ENCODE peak calls at places on chromosome 13, in eight cellular contexts. One of them, this sample, is unnamed. For H3K36me3, the result is how much of the 10 kb centered on the place peaks cover.

GRCh38 chr13:104641309-104641708 is 1575.1 kb upstream of the SLC10A2 start:
- DNase-seq in small intestine: peak
- DNase-seq in adrenal gland: peak
- DNase-seq in mammary epithelial cell: no peak
- DNase-seq in left lung: no peak
- DNase-seq in CD4-positive, alpha-beta memory T cell: no peak
- DNase-seq in body of pancreas: no peak
- DNase-seq in transverse colon: no peak
- DNase-seq in this sample: no peak

GRCh38 chr13:95676100-95676774 is 702 bp upstream of the DNAJC3 start:
- DNase-seq in adrenal gland: peak
- DNase-seq in body of pancreas: peak
- DNase-seq in transverse colon: peak
- DNase-seq in CD4-positive, alpha-beta memory T cell: peak
- DNase-seq in small intestine: peak
- DNase-seq in mammary epithelial cell: peak
- DNase-seq in left lung: peak
- DNase-seq in this sample: no peak

GRCh38 chr13:114264886-114265611 is 16.4 kb upstream of the UPF3A start:
- DNase-seq in small intestine: no peak
- DNase-seq in left lung: no peak
- DNase-seq in CD4-positive, alpha-beta memory T cell: no peak
- DNase-seq in adrenal gland: no peak
- DNase-seq in mammary epithelial cell: peak
- DNase-seq in body of pancreas: no peak
- DNase-seq in transverse colon: no peak
- DNase-seq in this sample: no peak

GRCh38 chr13:109694972-109695371 is 91.4 kb downstream of the IRS2 start:
- DNase-seq in CD4-positive, alpha-beta memory T cell: no peak
- DNase-seq in left lung: no peak
- DNase-seq in transverse colon: no peak
- DNase-seq in adrenal gland: no peak
- DNase-seq in small intestine: no peak
- DNase-seq in body of pancreas: no peak
- DNase-seq in mammary epithelial cell: no peak
- DNase-seq in this sample: no peak

GRCh38 chr13:19586904-19587634 is 25.7 kb upstream of the TPTE2 start:
- DNase-seq in small intestine: peak
- DNase-seq in transverse colon: peak
- DNase-seq in body of pancreas: no peak
- DNase-seq in adrenal gland: peak
- DNase-seq in CD4-positive, alpha-beta memory T cell: peak
- DNase-seq in mammary epithelial cell: no peak
- DNase-seq in left lung: peak
- DNase-seq in this sample: peak

GRCh38 chr13:79853258-79853657 is 372.3 kb downstream of the NDFIP2 start:
- DNase-seq in adrenal gland: no peak
- DNase-seq in small intestine: no peak
- DNase-seq in mammary epithelial cell: no peak
- DNase-seq in left lung: no peak
- DNase-seq in transverse colon: no peak
- DNase-seq in CD4-positive, alpha-beta memory T cell: no peak
- DNase-seq in body of pancreas: no peak
- DNase-seq in this sample: no peak

GRCh38 chr13:75329723-75330122 is 152.2 kb downstream of the TBC1D4 start:
- DNase-seq in small intestine: peak
- DNase-seq in adrenal gland: no peak
- DNase-seq in mammary epithelial cell: peak
- DNase-seq in CD4-positive, alpha-beta memory T cell: no peak
- DNase-seq in transverse colon: no peak
- DNase-seq in body of pancreas: no peak
- DNase-seq in left lung: no peak
- DNase-seq in this sample: no peak

GRCh38 chr13:26971990-26972888 is 199.4 kb downstream of the USP12 start:
- DNase-seq in mammary epithelial cell: peak
- DNase-seq in CD4-positive, alpha-beta memory T cell: peak
- DNase-seq in adrenal gland: no peak
- DNase-seq in body of pancreas: peak
- DNase-seq in left lung: no peak
- DNase-seq in transverse colon: peak
- DNase-seq in small intestine: peak
- DNase-seq in this sample: no peak

GRCh38 chr13:92807343-92807742 is 419.3 kb upstream of the GPC6 start:
- DNase-seq in mammary epithelial cell: no peak
- DNase-seq in left lung: no peak
- DNase-seq in small intestine: no peak
- DNase-seq in CD4-positive, alpha-beta memory T cell: no peak
- DNase-seq in transverse colon: no peak
- DNase-seq in body of pancreas: no peak
- DNase-seq in adrenal gland: no peak
- DNase-seq in this sample: no peak

GRCh38 chr13:25963681-25964080 is 88.1 kb downstream of the SHISA2 start:
- DNase-seq in body of pancreas: no peak
- DNase-seq in CD4-positive, alpha-beta memory T cell: no peak
- DNase-seq in mammary epithelial cell: peak
- DNase-seq in transverse colon: no peak
- DNase-seq in left lung: no peak
- DNase-seq in adrenal gland: no peak
- DNase-seq in small intestine: no peak
- DNase-seq in this sample: no peak

GRCh38 chr13:43023244-43023931 is at the start of gene DNAJC15:
- DNase-seq in left lung: peak
- DNase-seq in adrenal gland: peak
- DNase-seq in transverse colon: peak
- DNase-seq in CD4-positive, alpha-beta memory T cell: peak
- DNase-seq in small intestine: peak
- DNase-seq in body of pancreas: peak
- DNase-seq in mammary epithelial cell: no peak
- DNase-seq in this sample: peak
- H3K27ac ChIP-seq in left lung: peak
- H3K27ac ChIP-seq in adrenal gland: peak
- H3K27ac ChIP-seq in transverse colon: peak
- H3K27ac ChIP-seq in CD4-positive, alpha-beta memory T cell: peak
- H3K27ac ChIP-seq in small intestine: peak
- H3K27ac ChIP-seq in body of pancreas: peak
- H3K27ac ChIP-seq in mammary epithelial cell: peak
- H3K27ac ChIP-seq in this sample: peak

GRCh38 chr13:98827449-98827848 is 75.0 kb upstream of the SLC15A1 start:
- DNase-seq in transverse colon: no peak
- DNase-seq in body of pancreas: no peak
- DNase-seq in mammary epithelial cell: no peak
- DNase-seq in CD4-positive, alpha-beta memory T cell: no peak
- DNase-seq in adrenal gland: no peak
- DNase-seq in left lung: no peak
- DNase-seq in small intestine: no peak
- DNase-seq in this sample: no peak

GRCh38 chr13:98823442-98823841 is 71.0 kb upstream of the SLC15A1 start:
- DNase-seq in small intestine: no peak
- DNase-seq in transverse colon: no peak
- DNase-seq in left lung: no peak
- DNase-seq in adrenal gland: no peak
- DNase-seq in CD4-positive, alpha-beta memory T cell: no peak
- DNase-seq in mammary epithelial cell: no peak
- DNase-seq in body of pancreas: no peak
- DNase-seq in this sample: no peak

GRCh38 chr13:98824376-98825160 is 72.1 kb upstream of the SLC15A1 start:
- DNase-seq in small intestine: no peak
- DNase-seq in body of pancreas: no peak
- DNase-seq in adrenal gland: no peak
- DNase-seq in left lung: no peak
- DNase-seq in mammary epithelial cell: peak
- DNase-seq in CD4-positive, alpha-beta memory T cell: no peak
- DNase-seq in transverse colon: no peak
- DNase-seq in this sample: no peak

GRCh38 chr13:98826156-98826555 is 73.7 kb upstream of the SLC15A1 start:
- DNase-seq in mammary epithelial cell: no peak
- DNase-seq in left lung: no peak
- DNase-seq in adrenal gland: no peak
- DNase-seq in small intestine: no peak
- DNase-seq in CD4-positive, alpha-beta memory T cell: no peak
- DNase-seq in transverse colon: no peak
- DNase-seq in body of pancreas: no peak
- DNase-seq in this sample: no peak

DNA sequence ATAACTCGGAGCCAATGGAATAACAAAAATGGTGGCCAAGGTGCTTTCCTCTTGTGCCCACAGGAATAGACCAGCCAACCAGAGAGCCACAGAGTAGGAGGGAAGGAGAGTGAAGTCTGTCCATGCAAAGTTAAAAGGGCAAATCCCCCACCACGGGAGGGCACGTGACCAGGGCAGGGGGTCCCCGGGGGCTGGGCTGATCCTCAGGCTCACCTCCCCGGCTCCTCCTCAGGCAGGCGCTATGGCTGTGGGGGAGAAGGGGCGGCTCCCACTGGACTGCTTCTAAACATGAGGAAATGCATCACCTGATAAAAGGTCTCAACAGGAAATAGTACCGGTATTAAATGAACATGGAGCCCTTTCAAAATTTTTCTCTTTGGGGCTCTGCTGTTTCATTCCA is 73.2 kb upstream of the SLC15A1 start:
- DNase-seq in body of pancreas: no peak
- DNase-seq in adrenal gland: no peak
- DNase-seq in CD4-positive, alpha-beta memory T cell: no peak
- DNase-seq in transverse colon: no peak
- DNase-seq in small intestine: no peak
- DNase-seq in mammary epithelial cell: no peak
- DNase-seq in left lung: no peak
- DNase-seq in this sample: no peak
- H3K4me3 ChIP-seq in body of pancreas: no peak
- H3K4me3 ChIP-seq in adrenal gland: no peak
- H3K4me3 ChIP-seq in CD4-positive, alpha-beta memory T cell: no peak
- H3K4me3 ChIP-seq in transverse colon: no peak
- H3K4me3 ChIP-seq in small intestine: no peak
- H3K4me3 ChIP-seq in mammary epithelial cell: no peak
- H3K4me3 ChIP-seq in left lung: no peak
- H3K4me3 ChIP-seq in this sample: no peak

DNA sequence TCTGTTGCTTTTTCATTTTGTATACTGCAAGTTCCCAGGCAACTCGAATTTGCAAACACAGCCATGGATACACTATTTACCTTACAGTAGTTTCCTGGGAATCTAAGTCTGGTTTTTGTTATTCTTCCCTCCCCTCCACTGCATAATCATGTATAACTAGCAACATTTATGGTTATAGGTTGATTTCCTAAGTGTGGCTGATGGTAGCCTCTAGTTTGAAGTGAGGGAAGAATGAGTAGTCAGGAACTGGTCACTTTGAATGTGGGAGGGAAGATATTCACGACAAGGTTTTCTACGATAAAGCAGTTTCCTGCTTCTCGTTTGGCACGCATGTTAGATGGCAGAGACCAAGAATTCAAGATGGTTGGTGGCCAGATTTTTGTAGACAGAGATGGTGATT is at the start of gene KCNRG:
- DNase-seq in CD4-positive, alpha-beta memory T cell: no peak
- DNase-seq in small intestine: no peak
- DNase-seq in body of pancreas: no peak
- DNase-seq in transverse colon: no peak
- DNase-seq in adrenal gland: no peak
- DNase-seq in left lung: no peak
- DNase-seq in mammary epithelial cell: peak
- DNase-seq in this sample: no peak
- H3K36me3 ChIP-seq in CD4-positive, alpha-beta memory T cell: under half
- H3K36me3 ChIP-seq in small intestine: under half
- H3K36me3 ChIP-seq in body of pancreas: under half
- H3K36me3 ChIP-seq in transverse colon: under half
- H3K36me3 ChIP-seq in adrenal gland: under half
- H3K36me3 ChIP-seq in left lung: half or more
- H3K36me3 ChIP-seq in mammary epithelial cell: under half
- H3K36me3 ChIP-seq in this sample: under half

GRCh38 chr13:32041429-32041828 is 9.9 kb downstream of the FRY start:
- DNase-seq in left lung: no peak
- DNase-seq in small intestine: no peak
- DNase-seq in CD4-positive, alpha-beta memory T cell: no peak
- DNase-seq in adrenal gland: no peak
- DNase-seq in body of pancreas: no peak
- DNase-seq in transverse colon: no peak
- DNase-seq in mammary epithelial cell: no peak
- DNase-seq in this sample: no peak

GRCh38 chr13:32040689-32041088 is 9.1 kb downstream of the FRY start:
- DNase-seq in mammary epithelial cell: no peak
- DNase-seq in transverse colon: no peak
- DNase-seq in body of pancreas: no peak
- DNase-seq in adrenal gland: no peak
- DNase-seq in CD4-positive, alpha-beta memory T cell: no peak
- DNase-seq in small intestine: no peak
- DNase-seq in left lung: no peak
- DNase-seq in this sample: no peak

GRCh38 chr13:32040052-32040642 is 8.6 kb downstream of the FRY start:
- DNase-seq in left lung: no peak
- DNase-seq in adrenal gland: no peak
- DNase-seq in CD4-positive, alpha-beta memory T cell: no peak
- DNase-seq in mammary epithelial cell: no peak
- DNase-seq in transverse colon: no peak
- DNase-seq in body of pancreas: no peak
- DNase-seq in small intestine: no peak
- DNase-seq in this sample: no peak

GRCh38 chr13:32045537-32045936 is 14.0 kb downstream of the FRY start:
- DNase-seq in mammary epithelial cell: no peak
- DNase-seq in left lung: no peak
- DNase-seq in adrenal gland: no peak
- DNase-seq in CD4-positive, alpha-beta memory T cell: no peak
- DNase-seq in small intestine: no peak
- DNase-seq in transverse colon: no peak
- DNase-seq in body of pancreas: no peak
- DNase-seq in this sample: no peak

DNA sequence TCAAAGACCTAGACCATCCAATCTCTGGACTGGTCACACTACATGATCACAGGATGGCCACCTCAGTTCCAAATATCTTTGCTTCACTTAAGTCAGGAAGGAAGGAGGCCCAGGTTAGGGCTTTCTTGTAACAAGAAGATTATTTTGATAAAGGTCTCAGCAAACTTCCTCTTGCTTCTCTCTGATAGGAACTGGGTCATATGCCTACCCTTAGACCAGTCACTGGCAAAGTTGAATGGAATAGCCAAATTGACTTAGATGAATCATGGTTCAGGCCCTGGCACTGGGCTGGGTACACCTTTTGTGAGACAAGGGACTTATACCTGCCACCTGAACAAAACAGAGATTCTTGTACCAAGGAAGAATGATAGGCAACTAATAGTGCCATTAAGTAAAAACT is 11.0 kb downstream of the FRY start:
- DNase-seq in transverse colon: no peak
- DNase-seq in mammary epithelial cell: no peak
- DNase-seq in adrenal gland: no peak
- DNase-seq in left lung: no peak
- DNase-seq in CD4-positive, alpha-beta memory T cell: no peak
- DNase-seq in small intestine: no peak
- DNase-seq in body of pancreas: no peak
- DNase-seq in this sample: no peak
- H3K27ac ChIP-seq in transverse colon: no peak
- H3K27ac ChIP-seq in mammary epithelial cell: no peak
- H3K27ac ChIP-seq in adrenal gland: no peak
- H3K27ac ChIP-seq in left lung: no peak
- H3K27ac ChIP-seq in CD4-positive, alpha-beta memory T cell: no peak
- H3K27ac ChIP-seq in small intestine: no peak
- H3K27ac ChIP-seq in body of pancreas: peak
- H3K27ac ChIP-seq in this sample: no peak

This sample was measured in CD8-positive, alpha-beta memory T cell.